ENCODE peak calls at places on chromosome 12, in nine cellular contexts. N is foreskin fibroblast, A is esophagus muscularis mucosa, H is GM13977, J is ascending aorta, F is GM06990, V is tibial artery, G is MCF 10A, E is cardiac muscle cell. R is an unnamed sample.
A peak's percentile ranks its signal among the peaks of the same experiment; 100 is the strongest.

GRCh38 chr12:30652034-30652696 is 43.5 kb downstream of the IPO8 start:
- DNase-seq in F (no peak), N (no peak), H (no peak), G (no peak), A (no peak), J (no peak), V (no peak), E (no peak), R (no peak)

GRCh38 chr12:119803391-119803791 is 73.7 kb downstream of the CIT start:
- DNase-seq in G (no peak), F (no peak), H (no peak), N (peak; percentile 71), E (peak; percentile 69), A (no peak), J (no peak), V (peak; percentile 22), R (no peak)

GRCh38 chr12:117063162-117063911 is 35.9 kb downstream of the TESC start:
- DNase-seq in A (no peak), N (no peak), E (no peak), H (no peak), G (no peak), V (peak; percentile 30), F (peak; percentile 41), J (no peak), R (no peak)

GRCh38 chr12:104526320-104526719 is 69.6 kb downstream of the CHST11 start:
- DNase-seq in E (no peak), A (no peak), V (no peak), H (no peak), G (no peak), F (no peak), J (no peak), N (no peak), R (no peak)

GRCh38 chr12:52976574-52977071 is 27.7 kb downstream of the KRT18 start:
- DNase-seq in H (no peak), G (no peak), A (no peak), J (no peak), V (no peak), N (no peak), F (no peak), E (peak; percentile 65), R (no peak)

GRCh38 chr12:53750812-53751335 is 905 bp downstream of the CISTR start:
- DNase-seq in H (peak; percentile 62), G (no peak), J (no peak), E (no peak), V (no peak), N (no peak), F (no peak), A (no peak), R (no peak)

GRCh38 chr12:91813701-91814100 is 331.9 kb downstream of the BTG1 start:
- DNase-seq in N (peak; percentile 67), F (no peak), A (no peak), G (no peak), V (no peak), J (no peak), H (no peak), E (no peak), R (no peak)

GRCh38 chr12:27382126-27382795 is 49.6 kb downstream of the BMAL2 start:
- DNase-seq in A (peak; percentile 77), F (no peak), H (no peak), E (no peak), V (no peak), N (peak; percentile 64), J (no peak), G (no peak), R (no peak)

GRCh38 chr12:68771223-68771925 is 25.4 kb downstream of the SLC35E3 start:
- DNase-seq in G (no peak), A (no peak), J (no peak), V (no peak), F (no peak), H (no peak), E (no peak), N (no peak), R (no peak)

GRCh38 chr12:94872007-94872653 is 131.4 kb downstream of the NDUFA12 start:
- DNase-seq in J (no peak), G (no peak), F (no peak), H (peak; percentile 20), E (no peak), A (peak; percentile 72), N (no peak), V (no peak), R (no peak)

GRCh38 chr12:97313471-97314190 is 149.0 kb upstream of the RMST start:
- DNase-seq in J (no peak), F (no peak), A (peak; percentile 55), H (no peak), G (no peak), N (no peak), E (peak; percentile 2), V (no peak), R (no peak)

GRCh38 chr12:76037130-76038105 is 5.8 kb upstream of the PHLDA1 start:
- DNase-seq in E (peak; percentile 91), A (no peak), H (peak; percentile 46), V (no peak), G (peak; percentile 80), J (no peak), F (peak; percentile 24), N (peak; percentile 68), R (peak; percentile 34)

GRCh38 chr12:71371132-71371531 is 68.5 kb upstream of the LGR5 start:
- DNase-seq in N (no peak), F (no peak), G (peak; percentile 16), E (peak; percentile 50), H (no peak), V (no peak), J (no peak), A (no peak), R (no peak)
- TF ChIP-seq CTCF in N (no peak), F (peak; percentile 5), G (peak; percentile 15), E (peak; percentile 23), H (no peak), V (no peak), J (no peak), A (no peak), R (no peak)

GRCh38 chr12:84910549-84911241 is 1.9 kb downstream of the SLC6A15 start:
- DNase-seq in V (no peak), E (peak; percentile 38), J (no peak), H (no peak), N (no peak), G (no peak), A (no peak), F (no peak), R (no peak)

GRCh38 chr12:84913151-84913550 is 552 bp upstream of the SLC6A15 start:
- DNase-seq in V (no peak), G (peak; percentile 79), E (peak; percentile 27), N (no peak), A (no peak), F (no peak), J (no peak), H (no peak), R (peak; percentile 30)

GRCh38 chr12:84911331-84912190 is 1.0 kb downstream of the SLC6A15 start:
- DNase-seq in E (peak; percentile 81), H (peak; percentile 24), V (peak; percentile 35), N (peak; percentile 75), F (no peak), A (no peak), G (peak; percentile 90), J (no peak), R (peak; percentile 84)

DNA sequence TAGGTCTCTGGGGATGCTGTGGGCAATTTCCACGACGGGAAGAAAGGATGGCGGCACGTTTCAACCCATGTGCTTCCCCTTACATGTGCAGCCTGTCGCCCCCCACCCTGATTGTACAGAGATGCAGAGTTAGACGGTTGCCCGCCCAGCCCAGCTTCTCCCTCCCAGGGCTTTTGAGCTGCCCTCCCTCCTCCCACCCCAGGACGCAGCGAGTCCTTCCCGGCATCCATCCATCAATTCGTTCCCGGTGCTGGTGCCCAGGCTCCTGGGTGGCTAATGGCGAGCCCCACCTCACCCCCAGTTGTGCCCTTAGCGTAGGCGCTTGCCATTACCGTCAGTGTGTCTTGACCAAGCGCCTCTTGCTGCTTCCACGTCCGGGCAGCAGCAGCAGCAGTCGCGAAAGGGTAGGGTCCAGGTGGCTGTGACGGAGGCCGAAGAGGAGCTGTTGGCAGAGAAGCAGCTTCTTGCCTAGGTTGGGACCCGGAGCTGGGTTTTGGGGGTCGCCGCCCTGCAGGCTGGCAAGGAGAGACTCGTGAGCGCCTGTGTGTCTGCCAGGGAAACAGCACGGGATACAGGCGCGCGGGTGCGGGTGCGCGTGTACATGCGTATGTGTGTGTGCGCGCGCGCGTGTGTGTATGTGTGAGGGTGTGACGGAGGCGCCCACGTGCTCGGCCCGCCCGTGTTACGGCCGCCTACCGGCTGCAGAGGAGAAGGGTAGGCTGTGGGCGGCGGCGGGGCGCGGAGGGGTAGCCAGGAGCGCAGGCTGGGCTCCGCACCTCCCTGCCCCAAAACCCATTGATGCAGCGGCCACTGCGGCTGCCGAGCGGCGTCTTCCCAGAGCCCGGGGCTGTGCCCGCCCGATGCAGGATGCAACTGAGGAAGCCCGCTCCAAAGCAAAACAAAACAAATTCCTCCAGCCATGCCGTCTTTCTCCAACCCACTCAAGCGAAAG is at the start of gene SLC6A15:
- DNase-seq in H (peak; percentile 33), F (peak; percentile 14), E (peak; percentile 87), A (no peak), N (peak; percentile 95), J (no peak), V (peak; percentile 45), G (peak; percentile 88), R (peak; percentile 73)
- TF ChIP-seq CTCF in H (no peak), F (no peak), E (peak; percentile 43), A (no peak), N (peak; percentile 18), J (no peak), V (no peak), G (peak; percentile 73), R (peak; percentile 65)

DNA sequence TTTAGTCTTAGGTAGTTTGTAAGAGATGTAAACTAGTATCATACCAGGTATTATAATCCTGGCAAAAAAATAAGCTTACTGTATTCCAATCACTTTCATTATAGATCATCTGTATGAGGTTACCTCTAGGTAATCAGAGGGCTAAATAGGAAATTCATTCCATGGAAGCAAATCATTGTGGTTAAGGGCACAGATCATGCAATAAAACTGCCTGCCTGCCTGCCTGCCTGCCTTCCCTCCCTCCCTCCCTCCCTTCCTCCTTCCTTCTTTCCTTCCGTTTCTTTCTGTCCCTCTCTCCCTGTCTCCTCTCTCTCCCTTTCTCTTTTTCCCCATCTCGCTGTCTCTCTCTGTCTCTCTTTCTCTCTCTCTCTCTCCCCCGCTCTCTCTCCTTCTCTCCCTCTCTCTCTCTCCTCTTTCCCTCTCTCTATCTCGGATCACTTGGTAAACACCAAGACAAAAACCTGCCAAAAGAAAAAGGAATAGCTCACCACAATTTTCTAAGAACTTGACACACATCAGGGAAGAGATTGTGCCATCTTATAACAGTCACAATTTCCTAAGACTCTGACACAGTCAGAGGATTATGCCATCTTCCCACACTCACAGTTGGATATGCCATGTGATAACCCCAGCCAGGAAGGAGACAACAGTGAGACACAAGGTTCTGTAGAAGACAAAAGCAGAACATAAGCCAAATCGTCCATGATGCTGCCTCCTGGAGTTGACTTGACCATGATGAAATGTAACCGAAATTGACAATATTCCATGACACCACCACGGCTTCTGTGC is 3.0 kb upstream of the CLEC9A start:
- DNase-seq in J (no peak), V (no peak), N (peak; percentile 35), H (no peak), G (peak; percentile 89), A (no peak), F (no peak), E (no peak), R (no peak)
- TF ChIP-seq CTCF in J (no peak), V (no peak), N (no peak), H (no peak), G (no peak), A (no peak), F (no peak), E (no peak), R (no peak)

DNA sequence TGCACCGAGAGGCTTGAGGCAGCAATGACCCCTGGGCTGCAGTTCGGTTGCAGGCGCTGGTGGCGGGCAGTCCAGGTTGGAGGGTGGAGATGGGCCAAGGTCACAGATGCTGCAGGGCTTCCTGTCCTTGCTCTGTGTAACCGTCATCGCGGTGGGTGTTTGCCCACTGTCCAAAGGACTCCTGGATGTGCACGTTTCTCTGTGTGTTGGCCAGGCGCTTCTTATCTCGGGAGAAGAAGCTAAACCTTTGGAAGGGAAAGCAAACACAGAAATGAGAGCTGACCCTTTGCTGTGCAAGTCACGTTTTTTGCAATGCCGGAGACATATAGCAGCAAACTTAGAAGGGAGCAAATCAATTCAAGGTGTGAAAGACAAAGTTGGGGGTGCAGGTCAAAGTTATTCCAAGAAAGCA is 14.5 kb downstream of the SNRNP35 start:
- DNase-seq in N (no peak), H (no peak), E (no peak), V (no peak), J (no peak), A (no peak), G (no peak), F (no peak), R (no peak)
- TF ChIP-seq CTCF in N (no peak), H (no peak), E (no peak), V (no peak), J (no peak), A (no peak), G (no peak), F (no peak), R (no peak)

R was measured in RWPE1.